ENCODE peak calls at places on chromosomes 5 and 9, in four cellular contexts. One of them, this sample, is unnamed.

GRCh38 chr9:129891519-129891918 is 56.3 kb downstream of the USP20 start:
- DNase-seq in trophoblast cell: no peak
- DNase-seq in left ventricle myocardium inferior: no peak
- DNase-seq in left lung: no peak
- DNase-seq in this sample: no peak

GRCh38 chr5:138240690-138241385 is 27.7 kb upstream of the CDC23 start:
- DNase-seq in trophoblast cell: no peak
- DNase-seq in left ventricle myocardium inferior: no peak
- DNase-seq in left lung: no peak
- DNase-seq in this sample: no peak

GRCh38 chr5:65742565-65743231 is 20.7 kb downstream of the NLN start:
- DNase-seq in left lung: no peak
- DNase-seq in trophoblast cell: peak; percentile 82
- DNase-seq in left ventricle myocardium inferior: no peak
- DNase-seq in this sample: no peak

GRCh38 chr9:127566351-127567001 is 45.6 kb upstream of the STXBP1 start:
- DNase-seq in trophoblast cell: peak; percentile 44
- DNase-seq in left ventricle myocardium inferior: no peak
- DNase-seq in left lung: peak; percentile 76
- DNase-seq in this sample: no peak

GRCh38 chr9:22158275-22158674 is 149.2 kb upstream of the CDKN2B start:
- DNase-seq in left ventricle myocardium inferior: no peak
- DNase-seq in trophoblast cell: peak; percentile 35
- DNase-seq in left lung: no peak
- DNase-seq in this sample: no peak

GRCh38 chr9:81393985-81394811 is 295.1 kb downstream of the TLE1 start:
- DNase-seq in left ventricle myocardium inferior: no peak
- DNase-seq in trophoblast cell: no peak
- DNase-seq in left lung: no peak
- DNase-seq in this sample: no peak

GRCh38 chr5:178404987-178405386 is 172.4 kb upstream of the PHYKPL start:
- DNase-seq in trophoblast cell: no peak
- DNase-seq in left ventricle myocardium inferior: no peak
- DNase-seq in left lung: no peak
- DNase-seq in this sample: no peak

GRCh38 chr5:2756211-2756746 is 4.8 kb upstream of the IRX2 start:
- DNase-seq in left ventricle myocardium inferior: no peak
- DNase-seq in left lung: peak; percentile 69
- DNase-seq in trophoblast cell: peak; percentile 57
- DNase-seq in this sample: peak; percentile 56

GRCh38 chr5:89374144-89374784 is 491.3 kb upstream of the MEF2C start:
- DNase-seq in left lung: no peak
- DNase-seq in left ventricle myocardium inferior: no peak
- DNase-seq in trophoblast cell: no peak
- DNase-seq in this sample: no peak
- H3K4me3 ChIP-seq in left lung: no peak overlapping the region
- H3K4me3 ChIP-seq in left ventricle myocardium inferior: no peak overlapping the region
- H3K4me3 ChIP-seq in trophoblast cell: no peak overlapping the region
- H3K4me3 ChIP-seq in this sample: no peak overlapping the region

GRCh38 chr5:56751914-56752313 is 63.4 kb upstream of the MAP3K1 start:
- DNase-seq in trophoblast cell: no peak
- DNase-seq in left ventricle myocardium inferior: no peak
- DNase-seq in left lung: no peak
- DNase-seq in this sample: no peak

GRCh38 chr5:56759521-56759920 is 55.8 kb upstream of the MAP3K1 start:
- DNase-seq in trophoblast cell: peak; percentile 89
- DNase-seq in left ventricle myocardium inferior: no peak
- DNase-seq in left lung: no peak
- DNase-seq in this sample: no peak

GRCh38 chr5:56760723-56761122 is 54.6 kb upstream of the MAP3K1 start:
- DNase-seq in trophoblast cell: no peak
- DNase-seq in left lung: no peak
- DNase-seq in left ventricle myocardium inferior: no peak
- DNase-seq in this sample: no peak

GRCh38 chr5:56761486-56761885 is 53.9 kb upstream of the MAP3K1 start:
- DNase-seq in left ventricle myocardium inferior: no peak
- DNase-seq in left lung: no peak
- DNase-seq in trophoblast cell: no peak
- DNase-seq in this sample: no peak

GRCh38 chr5:56757077-56757476 is 58.3 kb upstream of the MAP3K1 start:
- DNase-seq in left lung: no peak
- DNase-seq in left ventricle myocardium inferior: no peak
- DNase-seq in trophoblast cell: peak; percentile 45
- DNase-seq in this sample: no peak
- H3K27ac ChIP-seq in left lung: no peak overlapping the region
- H3K27ac ChIP-seq in left ventricle myocardium inferior: no peak overlapping the region
- H3K27ac ChIP-seq in trophoblast cell: no peak overlapping the region
- H3K27ac ChIP-seq in this sample: no peak overlapping the region

GRCh38 chr5:133610489-133611356 is 1.6 kb downstream of the FSTL4 start:
- DNase-seq in trophoblast cell: peak; percentile 82
- DNase-seq in left lung: peak; percentile 56
- DNase-seq in left ventricle myocardium inferior: peak; percentile 64
- DNase-seq in this sample: no peak
- H3K4me3 ChIP-seq in trophoblast cell: no peak overlapping the region
- H3K4me3 ChIP-seq in left lung: peak overlapping the region; percentile 37
- H3K4me3 ChIP-seq in left ventricle myocardium inferior: peak overlapping the region; percentile 61
- H3K4me3 ChIP-seq in this sample: peak overlapping the region; percentile 45

GRCh38 chr5:55438931-55439477 is 95.8 kb downstream of the PLPP1 start:
- DNase-seq in trophoblast cell: peak; percentile 20
- DNase-seq in left ventricle myocardium inferior: no peak
- DNase-seq in left lung: no peak
- DNase-seq in this sample: no peak
- H3K27ac ChIP-seq in trophoblast cell: peak overlapping the region; percentile 69
- H3K27ac ChIP-seq in left ventricle myocardium inferior: peak overlapping the region; percentile 85
- H3K27ac ChIP-seq in left lung: peak overlapping the region; percentile 31
- H3K27ac ChIP-seq in this sample: peak overlapping the region; percentile 80

DNA sequence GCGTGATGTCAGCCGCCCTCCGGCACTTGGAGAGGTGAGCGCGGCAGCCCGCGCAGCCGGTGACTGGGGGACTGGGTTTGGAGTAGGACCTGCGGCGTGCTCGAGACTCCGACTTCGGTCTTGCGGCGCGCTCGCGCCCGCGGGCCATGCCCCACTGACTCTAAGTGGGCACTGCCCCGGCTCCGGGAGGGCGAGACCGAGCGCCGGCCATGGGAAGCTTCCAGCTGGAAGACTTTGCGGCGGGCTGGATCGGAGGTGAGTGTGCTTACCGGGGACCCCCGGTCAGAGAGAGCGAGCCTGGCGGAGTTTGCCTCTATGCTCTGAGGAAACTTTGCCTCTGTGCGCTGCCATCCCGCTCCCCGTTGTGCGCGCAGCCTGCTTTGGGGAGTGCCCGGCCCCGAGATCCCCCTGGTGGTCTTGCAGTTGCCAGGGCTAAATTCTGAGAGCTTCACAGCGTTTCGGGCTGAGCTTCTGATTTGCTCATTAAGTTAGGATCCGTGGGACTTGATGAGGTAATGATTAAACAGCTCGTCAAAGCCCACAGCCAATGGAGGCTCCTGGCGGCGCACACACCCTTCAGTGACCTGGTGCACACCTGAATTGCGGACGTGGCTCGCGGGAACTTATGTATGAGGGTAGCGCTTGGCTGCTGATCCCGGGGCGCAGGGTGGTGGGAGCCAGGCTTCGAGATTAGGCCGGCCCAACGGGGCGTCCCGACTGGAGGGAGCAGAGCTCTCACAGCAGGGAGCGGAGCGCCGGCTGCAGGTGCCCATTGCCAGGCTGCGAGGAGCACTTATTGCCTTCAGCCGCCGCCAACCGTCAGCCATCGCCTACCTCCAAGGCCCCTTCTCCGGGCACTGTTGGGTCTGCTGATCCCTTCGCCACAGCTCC is at the start of gene SLC25A48:
- DNase-seq in left lung: peak; percentile 41
- DNase-seq in left ventricle myocardium inferior: peak; percentile 41
- DNase-seq in trophoblast cell: peak; percentile 63
- DNase-seq in this sample: no peak
- H3K4me3 ChIP-seq in left lung: peak within 1 kb of the TSS; percentile 20
- H3K4me3 ChIP-seq in left ventricle myocardium inferior: peak within 1 kb of the TSS; percentile 65
- H3K4me3 ChIP-seq in trophoblast cell: peak within 1 kb of the TSS; percentile 52
- H3K4me3 ChIP-seq in this sample: peak within 1 kb of the TSS; percentile 28

This sample was measured in right atrium auricular region.